ENCODE peak calls at places on chromosomes 12 and 14, in nine cellular contexts. V is A549, Z is lower leg skin, I is ovary, Q is heart left ventricle, N is breast epithelium, D is Peyer's patch, M is NB4, X is IMR-90. R is an unnamed sample.

GRCh38 chr14:99907761-99908652 is 114.8 kb downstream of the EML1 start:
- DNase-seq in X (no peak), N (no peak), Z (no peak), I (no peak), D (no peak), Q (no peak), V (no peak), M (no peak), R (peak)

GRCh38 chr14:51167587-51168219 is 72.3 kb upstream of the TMX1 start:
- DNase-seq in Q (no peak), D (no peak), I (no peak), N (no peak), Z (no peak), M (peak), V (no peak), X (no peak), R (no peak)

GRCh38 chr12:16610743-16611142 is 4.8 kb upstream of the LMO3 start:
- DNase-seq in N (no peak), V (no peak), M (no peak), Q (no peak), D (no peak), I (no peak), Z (no peak), X (no peak), R (no peak)

GRCh38 chr12:124633954-124634352 is 66.5 kb upstream of the NCOR2 start:
- DNase-seq in N (no peak), Q (no peak), V (no peak), X (no peak), I (no peak), M (no peak), Z (no peak), D (no peak), R (no peak)

GRCh38 chr12:46269429-46270241 is 792 bp upstream of the SLC38A1 start:
- DNase-seq in I (peak), V (peak), X (no peak), Q (no peak), N (no peak), Z (peak), D (peak), M (peak), R (peak)

GRCh38 chr14:96057738-96058137 is 18.6 kb downstream of the C14orf132 start:
- DNase-seq in V (no peak), M (no peak), Q (no peak), N (no peak), D (no peak), I (no peak), Z (peak), X (no peak), R (no peak)

GRCh38 chr14:51304956-51305355 is 64.9 kb downstream of the TMX1 start:
- DNase-seq in M (no peak), Z (no peak), D (no peak), I (no peak), V (peak), Q (no peak), X (peak), N (no peak), R (no peak)

GRCh38 chr14:64779472-64779871 is 75.2 kb downstream of the PLEKHG3 start:
- DNase-seq in N (no peak), D (no peak), M (no peak), I (no peak), Z (no peak), V (no peak), Q (peak), X (no peak), R (no peak)

GRCh38 chr12:124422142-124422569 is 127.3 kb downstream of the RFLNA start:
- DNase-seq in Z (no peak), V (peak), X (no peak), I (peak), Q (no peak), N (peak), D (no peak), M (no peak), R (no peak)

GRCh38 chr12:98653866-98654493 is 8.9 kb downstream of the APAF1 start:
- DNase-seq in V (peak), Q (no peak), M (peak), I (no peak), N (no peak), D (no peak), X (peak), Z (no peak), R (no peak)

GRCh38 chr14:20436363-20436755 is 393 bp upstream of the KLHL33 start:
- DNase-seq in N (no peak), D (no peak), M (no peak), X (peak), I (no peak), Z (peak), Q (no peak), V (no peak), R (no peak)

GRCh38 chr14:64684091-64684490 is 20.1 kb upstream of the PLEKHG3 start:
- DNase-seq in V (no peak), D (no peak), Q (no peak), N (no peak), M (no peak), I (peak), Z (no peak), X (peak), R (no peak)

GRCh38 chr12:38586652-38587219 is 270.2 kb downstream of the ALG10B start:
- DNase-seq in I (no peak), M (no peak), X (no peak), N (no peak), Z (no peak), V (no peak), D (no peak), Q (no peak), R (no peak)

DNA sequence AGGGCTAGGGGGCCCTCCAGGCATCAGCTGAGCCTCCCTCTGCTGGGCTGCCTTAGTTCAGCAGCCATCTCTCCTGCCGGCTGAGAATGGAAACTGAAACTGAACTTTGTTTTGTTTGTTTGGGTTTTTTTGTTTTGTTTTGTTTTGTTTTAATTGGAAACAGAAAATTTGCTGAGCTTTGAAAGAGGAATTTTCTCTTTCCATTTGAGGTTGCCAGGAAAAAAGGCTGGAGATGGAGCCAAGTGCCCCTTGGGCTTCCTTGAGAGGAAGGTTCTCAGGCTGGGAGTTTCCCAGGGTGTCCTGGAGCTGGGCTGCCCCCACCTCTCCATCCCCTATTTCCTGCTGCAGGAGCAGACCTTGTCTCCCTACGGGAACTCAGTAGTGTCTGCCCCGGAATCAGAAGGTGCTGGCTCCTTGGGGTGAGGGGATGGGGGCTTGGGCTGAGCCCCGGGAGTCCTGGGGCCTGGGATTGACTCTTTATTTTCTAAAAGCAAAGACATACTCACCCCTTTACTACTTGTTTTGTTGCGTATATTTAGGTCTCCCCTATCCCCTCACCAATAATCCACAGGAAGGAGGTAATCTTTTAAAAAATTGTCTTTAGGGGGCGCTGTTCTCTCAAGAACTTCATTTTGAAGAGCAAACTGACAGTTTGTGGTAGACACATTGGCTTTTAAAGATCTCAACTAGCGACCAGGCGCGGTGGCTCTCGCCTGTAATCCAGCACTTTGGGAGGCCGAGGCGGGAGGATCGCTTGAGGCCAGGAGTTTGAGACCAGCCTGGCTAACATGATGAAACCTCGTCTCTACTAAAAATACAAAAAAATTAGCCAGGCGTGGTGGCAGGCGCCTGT is 21.3 kb upstream of the OASL start:
- DNase-seq in V (peak), D (peak), I (peak), Z (peak), X (peak), Q (peak), M (peak), N (no peak), R (peak)
- TF ChIP-seq POLR2A in V (no peak), D (no peak), I (no peak), Z (no peak), X (no peak), Q (no peak), M (no peak), N (no peak), R (no peak)

DNA sequence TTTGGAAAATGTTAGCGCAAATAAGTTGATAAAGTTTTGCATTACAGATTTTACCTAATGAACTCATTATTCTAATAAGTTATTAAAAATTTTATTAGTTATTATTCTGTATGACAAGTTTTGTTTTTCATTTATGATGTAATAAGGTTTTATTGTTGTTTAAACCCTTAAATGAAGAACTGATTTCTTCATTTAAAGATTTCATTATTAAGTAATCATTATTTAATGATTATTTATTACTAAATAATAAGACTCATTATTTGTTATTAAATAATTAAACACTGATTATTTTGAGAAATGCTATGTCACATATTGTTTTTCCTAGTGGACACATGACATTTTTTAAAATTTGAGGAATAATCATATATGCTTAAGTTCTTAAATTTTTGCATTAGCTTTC is 34.2 kb downstream of the USP15 start:
- DNase-seq in Q (no peak), D (no peak), V (no peak), I (no peak), N (no peak), M (no peak), Z (no peak), X (no peak), R (no peak)
- TF ChIP-seq POLR2A in Q (no peak), D (no peak), V (no peak), I (no peak), N (no peak), M (no peak), Z (no peak), X (no peak), R (no peak)

GRCh38 chr12:6534158-6534913 is at the start of gene GAPDH:
- DNase-seq in D (peak), I (peak), M (peak), Z (peak), V (peak), N (peak), X (peak), Q (peak), R (peak)
- TF ChIP-seq POLR2A in D (peak), I (peak), M (peak), Z (no peak), V (peak), N (peak), X (peak), Q (peak), R (peak)

GRCh38 chr12:12266873-12267634 is at the start of gene LRP6:
- DNase-seq in D (peak), I (peak), M (peak), X (peak), V (peak), Z (peak), Q (peak), N (peak), R (peak)
- TF ChIP-seq POLR2A in D (peak), I (peak), M (peak), X (peak), V (peak), Z (no peak), Q (peak), N (peak), R (peak)

GRCh38 chr14:103347091-103347815 is 13.2 kb downstream of the EIF5 start:
- DNase-seq in Z (no peak), X (no peak), Q (no peak), N (no peak), M (no peak), V (no peak), D (no peak), I (no peak), R (no peak)
- TF ChIP-seq POLR2A in Z (no peak), X (no peak), Q (peak), N (no peak), M (no peak), V (no peak), D (no peak), I (no peak), R (no peak)